ENCODE peak calls at places on chromosomes 12 and 14, in seven cellular contexts. N, W, H, G, K, O and M are unnamed samples.

GRCh38 chr12:72602616-72603015 is 330.4 kb downstream of the TRHDE start:
- DNase-seq in H (no peak), N (no peak), K (no peak), O (no peak), G (no peak), W (no peak), M (no peak)

GRCh38 chr12:50174971-50175715 is 8.0 kb upstream of the CERS5 start:
- DNase-seq in O (peak), W (no peak), N (peak), K (peak), G (no peak), H (peak), M (peak)

GRCh38 chr14:91305650-91306431 is 61.3 kb upstream of the GPR68 start:
- DNase-seq in N (no peak), W (no peak), G (no peak), O (no peak), K (no peak), H (no peak), M (no peak)

GRCh38 chr12:111409403-111410228 is 3.9 kb downstream of the SH2B3 start:
- DNase-seq in K (no peak), H (no peak), N (peak), W (no peak), G (peak), O (peak), M (peak)

GRCh38 chr12:9001233-9001632 is 11.9 kb downstream of the KLRG1 start:
- DNase-seq in O (no peak), W (no peak), K (no peak), H (no peak), N (no peak), G (no peak), M (no peak)

GRCh38 chr14:100374270-100374669 is 51.1 kb downstream of the SLC25A47 start:
- DNase-seq in G (no peak), K (no peak), W (no peak), O (no peak), N (no peak), H (no peak), M (no peak)

GRCh38 chr14:25518347-25518746 is 468.4 kb upstream of the STXBP6 start:
- DNase-seq in O (no peak), H (no peak), G (no peak), W (no peak), K (no peak), N (no peak), M (no peak)

GRCh38 chr12:3770891-3771290 is 18.0 kb upstream of the CRACR2A start:
- DNase-seq in O (no peak), W (no peak), N (peak), K (peak), H (no peak), G (no peak), M (peak)

GRCh38 chr14:50023671-50024490 is 92.5 kb downstream of the VCPKMT start:
- DNase-seq in G (no peak), W (no peak), O (no peak), K (peak), N (peak), H (no peak), M (peak)

GRCh38 chr12:111034911-111035577 is 114.7 kb upstream of the MYL2 start:
- DNase-seq in W (no peak), K (no peak), N (no peak), O (no peak), G (peak), H (no peak), M (no peak)

GRCh38 chr14:72869407-72870329 is 24.2 kb downstream of the DPF3 start:
- DNase-seq in W (no peak), G (no peak), K (no peak), H (no peak), N (no peak), O (no peak), M (no peak)

GRCh38 chr12:68405292-68405900 is 73.2 kb upstream of the MDM1 start:
- DNase-seq in K (no peak), H (no peak), N (no peak), G (no peak), O (no peak), W (no peak), M (no peak)

GRCh38 chr12:9143929-9144328 is 28.2 kb upstream of the A2M start:
- DNase-seq in H (no peak), O (no peak), K (no peak), N (no peak), G (no peak), W (no peak), M (no peak)

GRCh38 chr12:45315462-45315861 is 99.6 kb downstream of the ANO6 start:
- DNase-seq in G (no peak), K (no peak), W (no peak), H (no peak), O (no peak), N (no peak), M (peak)

GRCh38 chr12:100956311-100956852 is 161.8 kb downstream of the ANO4 start:
- DNase-seq in O (no peak), H (no peak), N (no peak), W (no peak), G (no peak), K (no peak), M (peak)

GRCh38 chr12:91921555-91921954 is 224.1 kb downstream of the BTG1 start:
- DNase-seq in O (no peak), K (no peak), H (no peak), W (no peak), N (no peak), G (no peak), M (no peak)

GRCh38 chr12:19125325-19125724 is 4.2 kb upstream of the PLEKHA5 start:
- DNase-seq in O (no peak), G (no peak), K (peak), H (no peak), W (no peak), N (peak), M (peak)

GRCh38 chr12:118356809-118357326 is 15.8 kb downstream of the TAOK3 start:
- DNase-seq in O (no peak), G (no peak), W (no peak), N (peak), H (no peak), K (peak), M (no peak)

GRCh38 chr12:82805812-82806497 is 119.2 kb downstream of the TMTC2 start:
- DNase-seq in O (no peak), W (no peak), G (no peak), N (no peak), K (no peak), H (no peak), M (no peak)

GRCh38 chr12:131736807-131737484 is 26.1 kb downstream of the SFSWAP start:
- DNase-seq in K (peak), G (no peak), N (peak), O (no peak), W (no peak), H (no peak), M (peak)

GRCh38 chr12:56220611-56221232 is 1.0 kb downstream of the RNF41 start:
- DNase-seq in O (peak), H (no peak), N (peak), W (no peak), G (no peak), K (no peak), M (peak)

GRCh38 chr12:47272412-47273190 is 192.8 kb upstream of the AMIGO2 start:
- DNase-seq in K (no peak), H (no peak), O (no peak), G (no peak), N (no peak), W (no peak), M (peak)

GRCh38 chr12:57836442-57837375 is 9.8 kb downstream of the CTDSP2 start:
- DNase-seq in W (no peak), O (peak), H (no peak), K (peak), N (peak), G (peak), M (peak)

GRCh38 chr14:58082491-58083098 is 69.4 kb downstream of the ARMH4 start:
- DNase-seq in N (peak), W (no peak), H (no peak), G (no peak), O (no peak), K (peak), M (peak)

GRCh38 chr12:55972045-55972843 is 1.6 kb upstream of the RAB5B start:
- DNase-seq in O (no peak), H (peak), K (peak), W (no peak), G (no peak), N (peak), M (peak)

GRCh38 chr12:121638298-121639202 is 12.2 kb downstream of the ORAI1 start:
- DNase-seq in H (no peak), K (no peak), G (no peak), N (no peak), O (no peak), W (no peak), M (no peak)

GRCh38 chr12:45674181-45674580 is 55.3 kb upstream of the ARID2 start:
- DNase-seq in G (no peak), N (no peak), K (no peak), O (no peak), H (no peak), W (no peak), M (peak)